ENCODE peak calls at places on chromosomes 16 and 17, in ten cellular contexts. Y is NB4, P is esophagus squamous epithelium, T is thyroid gland, Z is ovary, V is A549, F is body of pancreas, B is suprapubic skin, L is HCT116, R is stomach. N is an unnamed sample.
A peak's percentile ranks its signal among the peaks of the same experiment; 100 is the strongest.

GRCh38 chr17:73255671-73256181 is 6.0 kb downstream of the CPSF4L start:
- DNase-seq in Z (peak; percentile 37), B (no peak), L (peak; percentile 48), F (peak; percentile 64), P (no peak), R (peak; percentile 51), T (peak; percentile 47), Y (peak; percentile 57), V (peak; percentile 74), N (no peak)

GRCh38 chr16:4561565-4561964 is 5.4 kb downstream of the C16orf96 start:
- DNase-seq in V (no peak), Y (no peak), L (no peak), F (no peak), T (no peak), B (no peak), P (no peak), Z (no peak), R (no peak), N (no peak)

GRCh38 chr17:42879596-42879985 is 21.0 kb upstream of the G6PC1 start:
- DNase-seq in V (no peak), F (no peak), T (no peak), L (no peak), P (no peak), B (no peak), Z (no peak), Y (no peak), R (no peak), N (no peak)

GRCh38 chr16:72128701-72129100 is 35.1 kb downstream of the DHX38 start:
- DNase-seq in B (no peak), P (no peak), L (no peak), R (no peak), Z (no peak), V (no peak), F (no peak), Y (no peak), T (no peak), N (no peak)

GRCh38 chr17:38703742-38704644 is 1.1 kb upstream of the MLLT6 start:
- DNase-seq in V (no peak), L (peak; percentile 81), Z (peak; percentile 94), T (peak; percentile 96), R (peak; percentile 95), P (peak; percentile 32), B (peak; percentile 92), Y (peak; percentile 90), F (peak; percentile 94), N (peak; percentile 91)

GRCh38 chr16:8474576-8474975 is 115.7 kb downstream of the TMEM114 start:
- DNase-seq in P (no peak), V (no peak), F (peak; percentile 15), B (no peak), L (no peak), T (no peak), Y (no peak), Z (no peak), R (no peak), N (no peak)

GRCh38 chr17:81803728-81804558 is at the start of gene GCGR:
- DNase-seq in L (no peak), B (no peak), Y (no peak), P (no peak), V (no peak), Z (no peak), R (no peak), T (no peak), F (no peak), N (no peak)

GRCh38 chr16:52863000-52863399 is 189.7 kb downstream of the CHD9NB start:
- DNase-seq in T (no peak), Z (no peak), V (no peak), P (no peak), R (peak; percentile 68), B (no peak), Y (no peak), F (no peak), L (no peak), N (no peak)

GRCh38 chr17:36142230-36142629 is 34.2 kb downstream of the TBC1D3B start:
- DNase-seq in L (no peak), T (no peak), Y (no peak), V (no peak), Z (no peak), B (no peak), R (no peak), F (no peak), P (no peak), N (no peak)

GRCh38 chr17:71830916-71831315 is 289.9 kb upstream of the SOX9 start:
- DNase-seq in L (no peak), Y (no peak), P (no peak), F (no peak), B (no peak), R (no peak), T (no peak), Z (no peak), V (no peak), N (no peak)

GRCh38 chr17:49646391-49647255 is 31.3 kb downstream of the SPOP start:
- DNase-seq in Y (no peak), V (no peak), T (peak; percentile 70), F (no peak), P (no peak), B (no peak), R (no peak), L (peak; percentile 68), Z (no peak), N (no peak)

GRCh38 chr17:57107498-57108101 is 22.6 kb downstream of the AKAP1 start:
- DNase-seq in T (peak; percentile 73), F (no peak), R (peak; percentile 59), V (no peak), Y (peak; percentile 57), Z (no peak), P (no peak), L (peak; percentile 94), B (no peak), N (no peak)

GRCh38 chr17:29051194-29051593 is 8.3 kb downstream of the PIPOX start:
- DNase-seq in Z (no peak), P (no peak), L (no peak), V (no peak), Y (no peak), T (no peak), B (no peak), F (no peak), R (no peak), N (no peak)
- H3K4me3 ChIP-seq in Z (no peak overlapping the region), P (no peak overlapping the region), L (no peak overlapping the region), V (no peak overlapping the region), Y (no peak overlapping the region), T (no peak overlapping the region), B (no peak overlapping the region), F (no peak overlapping the region), R (no peak overlapping the region), N (no peak overlapping the region)

GRCh38 chr17:67343237-67343636 is 23.1 kb downstream of the PSMD12 start:
- DNase-seq in Z (no peak), T (no peak), R (no peak), Y (no peak), B (no peak), V (no peak), P (no peak), L (no peak), F (no peak), N (no peak)
- TF ChIP-seq POLR2A in Z (no peak), T (no peak), R (no peak), Y (peak; percentile 12), B (no peak), V (no peak), P (no peak), L (no peak), F (no peak), N (no peak)

DNA sequence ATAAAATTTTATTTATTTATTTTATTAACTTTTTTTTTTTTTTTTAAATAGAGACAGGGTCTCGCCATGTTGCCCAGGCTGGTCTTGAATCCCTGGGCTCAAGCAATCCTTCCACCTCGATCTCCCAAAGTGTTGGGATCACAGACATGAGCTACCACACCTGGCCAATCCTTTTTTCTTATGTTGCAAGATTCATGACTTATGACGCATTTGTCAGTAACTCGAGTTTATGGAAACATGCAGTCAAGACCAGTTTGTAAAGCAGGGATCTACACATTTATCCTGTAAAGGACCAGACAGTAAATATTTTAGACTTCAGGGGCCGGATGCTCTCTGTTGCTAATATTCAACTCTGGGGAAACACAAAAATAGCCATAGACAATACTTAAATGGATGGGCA is 9.4 kb upstream of the MAP2K6 start:
- DNase-seq in Z (no peak), B (no peak), R (no peak), V (no peak), L (no peak), T (no peak), F (no peak), P (no peak), Y (no peak), N (no peak)
- TF ChIP-seq CTCF in Z (no peak), B (no peak), R (no peak), V (no peak), L (no peak), T (no peak), F (no peak), P (no peak), Y (no peak), N (no peak)

GRCh38 chr16:87948119-87948545 is 3.1 kb upstream of the BANP start:
- DNase-seq in Y (no peak), F (no peak), P (no peak), B (no peak), Z (no peak), R (no peak), V (no peak), T (no peak), L (no peak), N (no peak)

GRCh38 chr16:87948735-87949070 is 2.5 kb upstream of the BANP start:
- DNase-seq in L (no peak), Z (no peak), P (no peak), R (no peak), V (no peak), T (no peak), F (no peak), B (no peak), Y (no peak), N (no peak)

GRCh38 chr16:87949071-87949744 is 2.0 kb upstream of the BANP start:
- DNase-seq in Z (no peak), L (no peak), Y (no peak), R (no peak), F (no peak), V (no peak), P (no peak), B (no peak), T (peak; percentile 80), N (no peak)

GRCh38 chr16:87946596-87947350 is 4.5 kb upstream of the BANP start:
- DNase-seq in F (no peak), V (no peak), Y (no peak), R (no peak), P (no peak), Z (no peak), T (no peak), L (no peak), B (no peak), N (no peak)

DNA sequence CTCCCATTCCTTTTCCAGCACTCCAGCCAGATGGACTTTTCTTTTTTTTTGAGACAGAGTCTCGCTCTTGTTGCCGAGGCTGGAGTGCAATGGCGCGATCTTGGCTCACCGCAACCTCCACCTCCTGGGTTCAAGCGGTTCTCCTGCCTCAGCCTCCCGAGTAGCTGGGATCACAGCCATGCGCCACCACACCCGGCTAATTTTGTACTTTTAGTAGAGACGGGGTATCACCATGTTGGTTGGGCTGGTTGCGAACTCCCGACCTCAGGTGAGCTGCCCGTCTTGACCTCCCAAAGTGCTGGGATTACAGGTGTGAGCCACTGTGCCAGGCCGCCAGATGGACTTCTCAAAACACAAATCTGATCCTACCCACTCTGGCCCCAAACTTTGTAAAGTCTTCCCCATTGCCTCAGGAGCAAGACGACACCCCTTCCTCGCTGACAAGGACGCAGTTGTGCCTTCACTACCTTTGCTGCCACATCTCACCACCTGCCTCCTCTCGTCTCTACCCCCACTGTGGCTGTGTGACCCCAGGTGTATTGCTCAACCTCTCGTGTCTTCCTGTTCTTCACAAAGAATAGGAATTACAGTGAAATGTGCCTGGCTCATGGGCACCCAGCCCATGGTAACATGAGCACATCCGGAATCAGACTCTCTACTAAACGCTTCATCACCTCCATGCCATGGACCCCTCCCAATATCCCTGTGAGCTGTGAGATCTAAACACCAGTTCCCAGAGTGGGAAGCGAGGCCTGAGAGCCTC is 3.7 kb upstream of the BANP start:
- DNase-seq in T (peak; percentile 62), V (no peak), Y (no peak), P (no peak), B (no peak), F (no peak), L (no peak), Z (no peak), R (no peak), N (no peak)
- H3K4me3 ChIP-seq in T (no peak overlapping the region), V (no peak overlapping the region), Y (no peak overlapping the region), P (no peak overlapping the region), B (no peak overlapping the region), F (no peak overlapping the region), L (no peak overlapping the region), Z (no peak overlapping the region), R (no peak overlapping the region), N (no peak overlapping the region)

N was measured in breast epithelium.